ENCODE peak calls at places on chromosomes 16 and 17, in six cellular contexts. X, G, Z, I, U and L are unnamed samples.

GRCh38 chr17:49334744-49335512 is 27.1 kb downstream of the ZNF652 start:
- DNase-seq in X (no peak), G (no peak), Z (no peak), I (no peak), U (no peak), L (no peak)

GRCh38 chr16:50532576-50532975 is 15.6 kb upstream of the NKD1 start:
- DNase-seq in X (no peak), G (no peak), Z (no peak), I (no peak), U (no peak), L (no peak)

GRCh38 chr17:28818705-28819295 is 23.8 kb downstream of the FAM222B start:
- DNase-seq in X (no peak), G (no peak), Z (no peak), I (no peak), U (no peak), L (no peak)

GRCh38 chr17:66941773-66942452 is 22.6 kb upstream of the CACNG4 start:
- DNase-seq in X (no peak), G (no peak), Z (no peak), I (no peak), U (no peak), L (no peak)

GRCh38 chr17:38705523-38705802 is 390 bp downstream of the MLLT6 start:
- DNase-seq in X (no peak), G (no peak), Z (no peak), I (no peak), U (no peak), L (no peak)

GRCh38 chr17:57393368-57393767 is 137.0 kb downstream of the MSI2 start:
- DNase-seq in X (no peak), G (no peak), Z (no peak), I (no peak), U (no peak), L (no peak)

GRCh38 chr16:56606071-56606687 is 2.2 kb upstream of the MT2A start:
- DNase-seq in X (no peak), G (peak), Z (no peak), I (no peak), U (peak), L (no peak)

GRCh38 chr16:30430428-30430970 is 669 bp upstream of the DCTPP1 start:
- DNase-seq in X (no peak), G (no peak), Z (no peak), I (no peak), U (no peak), L (no peak)

GRCh38 chr17:45579529-45580495 is 89.3 kb upstream of the PLEKHM1 start:
- DNase-seq in X (no peak), G (no peak), Z (no peak), I (no peak), U (peak), L (no peak)

GRCh38 chr17:8630227-8630801 is at the start of gene MYH10:
- DNase-seq in X (no peak), G (peak), Z (no peak), I (no peak), U (no peak), L (no peak)

GRCh38 chr16:54505479-54506247 is 219.1 kb upstream of the IRX3 start:
- DNase-seq in X (no peak), G (no peak), Z (no peak), I (no peak), U (no peak), L (no peak)

GRCh38 chr16:79168321-79168720 is 432.2 kb downstream of the MAF start:
- DNase-seq in X (no peak), G (no peak), Z (no peak), I (no peak), U (no peak), L (no peak)

GRCh38 chr16:11073407-11073806 is 129.0 kb downstream of the CLEC16A start:
- DNase-seq in X (no peak), G (no peak), Z (no peak), I (no peak), U (no peak), L (no peak)

GRCh38 chr16:74909665-74910064 is 75.3 kb downstream of the WDR59 start:
- DNase-seq in X (no peak), G (no peak), Z (no peak), I (no peak), U (no peak), L (no peak)

GRCh38 chr16:13936596-13937081 is 16.7 kb downstream of the ERCC4 start:
- DNase-seq in X (no peak), G (peak), Z (no peak), I (no peak), U (peak), L (no peak)

GRCh38 chr17:42180411-42180921 is 476 bp downstream of the KCNH4 start:
- DNase-seq in X (no peak), G (no peak), Z (no peak), I (no peak), U (no peak), L (no peak)

GRCh38 chr17:57370051-57370581 is 113.8 kb downstream of the MSI2 start:
- DNase-seq in X (no peak), G (peak), Z (no peak), I (no peak), U (peak), L (no peak)

GRCh38 chr17:80850817-80851216 is 140.8 kb upstream of the CHMP6 start:
- DNase-seq in X (no peak), G (no peak), Z (no peak), I (no peak), U (no peak), L (no peak)

GRCh38 chr16:74455619-74456289 is 34.5 kb upstream of the CLEC18B start:
- DNase-seq in X (no peak), G (peak), Z (no peak), I (no peak), U (no peak), L (no peak)